ENCODE peak calls at places on chromosomes 4 and X, in ten cellular contexts. M is ovary; B is left ventricle myocardium inferior; O is naive thymus-derived CD4-positive, alpha-beta T cell; H is transverse colon; K is esophagus muscularis mucosa; C is thoracic aorta; F is A549; P is A673; N is heart left ventricle. G is an unnamed sample.
A peak's percentile ranks its signal among the peaks of the same experiment; 100 is the strongest.

GRCh38 chr4:6499241-6499605 is 26.8 kb upstream of the PPP2R2C start:
- DNase-seq in M (no peak), B (no peak), O (no peak), H (no peak), K (peak; percentile 55), C (no peak), F (no peak), P (no peak), N (no peak), G (no peak)

GRCh38 chrX:41137589-41137988 is 52.3 kb downstream of the USP9X start:
- DNase-seq in M (no peak), B (no peak), O (no peak), H (no peak), K (no peak), C (no peak), F (no peak), P (peak; percentile 19), N (no peak), G (no peak)

GRCh38 chr4:64121803-64122202 is 287.4 kb downstream of the TECRL start:
- DNase-seq in M (no peak), B (no peak), O (no peak), H (no peak), K (no peak), C (no peak), F (no peak), P (no peak), N (no peak), G (no peak)

GRCh38 chr4:84366111-84366510 is 133.0 kb downstream of the NKX6-1 start:
- DNase-seq in M (no peak), B (no peak), O (no peak), H (no peak), K (no peak), C (no peak), F (no peak), P (peak; percentile 55), N (no peak), G (no peak)

GRCh38 chr4:181204109-181204508 is 1039.1 kb upstream of the TENM3 start:
- DNase-seq in M (no peak), B (no peak), O (no peak), H (no peak), K (no peak), C (no peak), F (no peak), P (no peak), N (no peak), G (no peak)

GRCh38 chrX:129779747-129780146 is at the start of gene SASH3:
- DNase-seq in M (no peak), B (peak; percentile 39), O (peak; percentile 67), H (peak; percentile 63), K (no peak), C (no peak), F (no peak), P (no peak), N (peak; percentile 45), G (peak; percentile 69)

GRCh38 chr4:93777081-93777460 is 51.5 kb upstream of the ATOH1 start:
- DNase-seq in M (no peak), B (no peak), O (no peak), H (no peak), K (no peak), C (no peak), F (no peak), P (no peak), N (no peak), G (no peak)

GRCh38 chr4:85910985-85911384 is 436.0 kb downstream of the ARHGAP24 start:
- DNase-seq in M (no peak), B (no peak), O (no peak), H (no peak), K (no peak), C (no peak), F (no peak), P (no peak), N (no peak), G (peak; percentile 30)

GRCh38 chr4:4859799-4860380 is 425 bp downstream of the MSX1 start:
- DNase-seq in M (no peak), B (no peak), O (no peak), H (no peak), K (no peak), C (no peak), F (no peak), P (no peak), N (no peak), G (no peak)

GRCh38 chrX:1202251-1202650 is 10.2 kb downstream of the CRLF2 start:
- DNase-seq in M (no peak), B (no peak), O (no peak), H (no peak), K (peak; percentile 83), C (no peak), F (no peak), P (no peak), N (no peak), G (no peak)

GRCh38 chr4:149296503-149296902 is 519.1 kb downstream of the IQCM start:
- DNase-seq in M (no peak), B (no peak), O (no peak), H (no peak), K (no peak), C (no peak), F (no peak), P (peak; percentile 65), N (no peak), G (no peak)

GRCh38 chr4:85058551-85058950 is 92.1 kb upstream of the WDFY3 start:
- DNase-seq in M (no peak), B (no peak), O (no peak), H (no peak), K (no peak), C (no peak), F (no peak), P (no peak), N (no peak), G (no peak)

GRCh38 chr4:87078987-87079469 is 141.4 kb downstream of the KLHL8 start:
- DNase-seq in M (peak; percentile 27), B (peak; percentile 38), O (no peak), H (no peak), K (no peak), C (peak; percentile 33), F (no peak), P (no peak), N (no peak), G (peak; percentile 57)

GRCh38 chr4:123412700-123413512 is 16.3 kb downstream of the SPRY1 start:
- DNase-seq in M (no peak), B (no peak), O (no peak), H (no peak), K (no peak), C (no peak), F (no peak), P (no peak), N (no peak), G (no peak)

DNA sequence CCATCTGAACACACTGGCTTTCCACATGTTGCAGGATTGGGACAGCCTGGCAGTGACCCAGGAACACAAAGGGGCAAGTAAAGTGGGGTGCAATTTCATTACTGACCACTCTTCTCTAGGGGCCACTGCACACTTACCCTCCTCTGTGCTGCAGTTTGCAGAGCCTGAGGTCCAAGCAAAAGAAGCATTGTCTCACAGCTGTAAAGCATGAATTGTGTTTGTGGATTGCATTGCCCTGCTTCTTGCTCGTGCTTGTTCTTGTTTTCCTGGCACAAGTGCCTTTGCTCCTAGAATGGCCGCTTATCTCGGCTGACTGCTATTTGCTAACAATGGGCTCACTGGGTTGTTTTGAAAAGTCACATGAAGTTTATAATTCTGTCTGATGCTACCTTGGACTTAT is 209.1 kb upstream of the JADE1 start:
- DNase-seq in M (peak; percentile 35), B (no peak), O (no peak), H (no peak), K (no peak), C (no peak), F (no peak), P (no peak), N (no peak), G (peak; percentile 21)
- H3K27ac ChIP-seq in M (no peak overlapping the region), B (peak overlapping the region; percentile 84), O (no peak overlapping the region), H (no peak overlapping the region), K (peak overlapping the region; percentile 43), C (peak overlapping the region; percentile 34), F (peak overlapping the region; percentile 85), P (no peak overlapping the region), N (no peak overlapping the region), G (peak overlapping the region; percentile 20)

GRCh38 chr4:110475881-110476818 is at the start of gene ENPEP:
- DNase-seq in M (peak; percentile 31), B (peak; percentile 46), O (no peak), H (peak; percentile 18), K (no peak), C (no peak), F (no peak), P (peak; percentile 71), N (peak; percentile 46), G (peak; percentile 64)
- H3K4me3 ChIP-seq in M (peak within 1 kb of the TSS; percentile 42), B (peak within 1 kb of the TSS; percentile 66), O (no peak within 1 kb of the TSS), H (peak within 1 kb of the TSS; percentile 1), K (peak within 1 kb of the TSS; percentile 45), C (peak within 1 kb of the TSS; percentile 56), F (peak within 1 kb of the TSS; percentile 21), P (peak within 1 kb of the TSS; percentile 63), N (peak within 1 kb of the TSS; percentile 39), G (peak within 1 kb of the TSS; percentile 47)

GRCh38 chrX:23185951-23186350 is 148.7 kb upstream of the PTCHD1 start:
- DNase-seq in M (no peak), B (no peak), O (no peak), H (no peak), K (no peak), C (no peak), F (no peak), P (no peak), N (no peak), G (no peak)

DNA sequence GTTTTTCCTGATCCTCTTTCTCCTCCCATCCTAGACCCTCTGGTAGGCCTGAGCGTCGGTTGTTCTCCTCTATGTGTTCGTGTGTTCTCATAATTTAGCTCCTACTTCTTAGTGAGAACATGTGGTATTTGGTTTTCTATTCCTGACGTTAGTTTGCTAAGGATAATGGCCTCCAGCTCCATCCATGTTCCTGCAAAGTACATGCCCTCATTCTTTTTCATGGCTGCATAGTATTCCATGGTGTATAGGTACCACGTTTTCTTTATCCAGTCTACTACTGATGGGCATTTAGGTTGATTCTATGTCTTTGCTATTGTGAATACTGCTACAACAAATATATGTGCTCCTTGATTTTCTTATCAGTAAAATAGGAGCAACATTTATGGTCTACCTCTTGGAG is 146.8 kb upstream of the PTCHD1 start:
- DNase-seq in M (no peak), B (no peak), O (no peak), H (no peak), K (no peak), C (no peak), F (no peak), P (no peak), N (no peak), G (no peak)
- H3K4me1 ChIP-seq in M (no peaks in the 10 kb centered on the region), B (no peaks in the 10 kb centered on the region), O (no peaks in the 10 kb centered on the region), H (no peaks in the 10 kb centered on the region), K (no peaks in the 10 kb centered on the region), C (no peaks in the 10 kb centered on the region), F (no peaks in the 10 kb centered on the region), P (no peaks in the 10 kb centered on the region), N (no peaks in the 10 kb centered on the region), G (no peaks in the 10 kb centered on the region)

GRCh38 chr4:145679520-145679919 is 426 bp upstream of the C4orf51 start:
- DNase-seq in M (no peak), B (peak; percentile 24), O (no peak), H (no peak), K (no peak), C (peak; percentile 60), F (peak; percentile 65), P (peak; percentile 37), N (peak; percentile 27), G (peak; percentile 66)
- H3K27ac ChIP-seq in M (no peak overlapping the region), B (peak overlapping the region; percentile 54), O (no peak overlapping the region), H (peak overlapping the region; percentile 38), K (peak overlapping the region; percentile 46), C (peak overlapping the region; percentile 38), F (peak overlapping the region; percentile 56), P (no peak overlapping the region), N (no peak overlapping the region), G (no peak overlapping the region)

GRCh38 chr4:53905281-53905934 is 159.0 kb downstream of the CHIC2 start:
- DNase-seq in M (no peak), B (no peak), O (no peak), H (no peak), K (peak; percentile 8), C (no peak), F (no peak), P (no peak), N (no peak), G (no peak)
- H3K4me3 ChIP-seq in M (no peak overlapping the region), B (no peak overlapping the region), O (no peak overlapping the region), H (no peak overlapping the region), K (peak overlapping the region; percentile 40), C (peak overlapping the region; percentile 61), F (no peak overlapping the region), P (no peak overlapping the region), N (no peak overlapping the region), G (no peak overlapping the region)

G was measured in right cardiac atrium.